ENCODE peak calls at places on chromosomes 2 and 18, in seven cellular contexts. A is GM03348; I is mesothelial cell of epicardium; B is A172; Y is stimulated activated CD8-positive, alpha-beta memory T cell treated with anti-CD3 and anti-CD28 coated beads, Interleukin-12 subunit alpha, Interleukin-12 subunit beta, amount 100 ng/mL, for 1 hour; D is lower lobe of right lung; J is GM12865. C is an unnamed sample.

GRCh38 chr2:133849341-133849740 is 281.1 kb upstream of the NCKAP5 start:
- DNase-seq in A (no peak), I (no peak), B (no peak), Y (no peak), D (no peak), J (no peak), C (no peak)

GRCh38 chr2:31694444-31694843 is 113.7 kb upstream of the SRD5A2 start:
- DNase-seq in A (no peak), I (no peak), B (peak), Y (no peak), D (no peak), J (no peak), C (no peak)

GRCh38 chr2:213710164-213710563 is 425.9 kb downstream of the SPAG16 start:
- DNase-seq in A (no peak), I (no peak), B (no peak), Y (no peak), D (no peak), J (no peak), C (no peak)

GRCh38 chr2:2244508-2244907 is 86.6 kb downstream of the MYT1L start:
- DNase-seq in A (no peak), I (no peak), B (no peak), Y (no peak), D (no peak), J (no peak), C (no peak)

GRCh38 chr2:200039847-200040246 is 84.5 kb downstream of the MAIP1 start:
- DNase-seq in A (peak), I (no peak), B (no peak), Y (no peak), D (no peak), J (no peak), C (no peak)

GRCh38 chr2:212619954-212620353 is 81.4 kb upstream of the ERBB4 start:
- DNase-seq in A (no peak), I (no peak), B (no peak), Y (no peak), D (no peak), J (no peak), C (no peak)

GRCh38 chr2:29273004-29273703 is 157.9 kb downstream of the CLIP4 start:
- DNase-seq in A (no peak), I (no peak), B (no peak), Y (no peak), D (no peak), J (no peak), C (no peak)

GRCh38 chr2:224952942-224953657 is 89.2 kb downstream of the DOCK10 start:
- DNase-seq in A (no peak), I (no peak), B (no peak), Y (no peak), D (no peak), J (peak), C (no peak)

GRCh38 chr18:12995952-12996477 is 4.9 kb downstream of the CEP192 start:
- DNase-seq in A (no peak), I (no peak), B (no peak), Y (no peak), D (no peak), J (peak), C (no peak)

GRCh38 chr18:48825101-48825745 is 125.5 kb downstream of the SMAD7 start:
- DNase-seq in A (peak), I (no peak), B (no peak), Y (no peak), D (peak), J (no peak), C (peak)

GRCh38 chr18:37188016-37188791 is 359.3 kb downstream of the KIAA1328 start:
- DNase-seq in A (no peak), I (no peak), B (no peak), Y (no peak), D (no peak), J (no peak), C (no peak)

GRCh38 chr2:170362895-170363582 is 185.1 kb downstream of the MYO3B start:
- DNase-seq in A (no peak), I (no peak), B (no peak), Y (no peak), D (no peak), J (no peak), C (no peak)

GRCh38 chr18:61531182-61531581 is 198.0 kb downstream of the CDH20 start:
- DNase-seq in A (no peak), I (no peak), B (no peak), Y (no peak), D (no peak), J (no peak), C (no peak)

GRCh38 chr2:75729861-75730260 is 19.1 kb upstream of the GCFC2 start:
- DNase-seq in A (no peak), I (no peak), B (no peak), Y (no peak), D (no peak), J (peak), C (no peak)

C was measured in breast epithelium.